ENCODE peak calls at places on chromosome 12, in four cellular contexts. One of them, this sample, is unnamed.

GRCh38 chr12:106493531-106493930 is 89.3 kb upstream of the RFX4 start:
- DNase-seq in AML-193: no peak
- DNase-seq in smooth muscle cell of the brain vasculature: no peak
- DNase-seq in T-helper 2 cell: no peak
- DNase-seq in this sample: no peak

GRCh38 chr12:131607658-131608447 is 103.0 kb upstream of the SFSWAP start:
- DNase-seq in smooth muscle cell of the brain vasculature: no peak
- DNase-seq in AML-193: no peak
- DNase-seq in T-helper 2 cell: peak
- DNase-seq in this sample: no peak

GRCh38 chr12:124554429-124555029 is 12.9 kb downstream of the NCOR2 start:
- DNase-seq in smooth muscle cell of the brain vasculature: no peak
- DNase-seq in AML-193: no peak
- DNase-seq in T-helper 2 cell: no peak
- DNase-seq in this sample: peak

GRCh38 chr12:104494816-104495158 is 38.0 kb downstream of the CHST11 start:
- DNase-seq in AML-193: no peak
- DNase-seq in smooth muscle cell of the brain vasculature: peak
- DNase-seq in T-helper 2 cell: peak
- DNase-seq in this sample: no peak

GRCh38 chr12:132284071-132284492 is 45.3 kb downstream of the GALNT9 start:
- DNase-seq in AML-193: no peak
- DNase-seq in smooth muscle cell of the brain vasculature: no peak
- DNase-seq in T-helper 2 cell: no peak
- DNase-seq in this sample: peak

GRCh38 chr12:130868412-130868811 is 3.5 kb upstream of the RAN start:
- DNase-seq in T-helper 2 cell: peak
- DNase-seq in AML-193: no peak
- DNase-seq in smooth muscle cell of the brain vasculature: no peak
- DNase-seq in this sample: no peak

GRCh38 chr12:110229409-110229808 is 51.6 kb upstream of the ATP2A2 start:
- DNase-seq in AML-193: no peak
- DNase-seq in smooth muscle cell of the brain vasculature: no peak
- DNase-seq in T-helper 2 cell: no peak
- DNase-seq in this sample: no peak

GRCh38 chr12:29581641-29582040 is 84.2 kb upstream of the OVCH1 start:
- DNase-seq in smooth muscle cell of the brain vasculature: no peak
- DNase-seq in T-helper 2 cell: peak
- DNase-seq in AML-193: no peak
- DNase-seq in this sample: no peak

GRCh38 chr12:2003676-2004112 is 563 bp downstream of the DCP1B start:
- DNase-seq in smooth muscle cell of the brain vasculature: no peak
- DNase-seq in T-helper 2 cell: no peak
- DNase-seq in AML-193: peak
- DNase-seq in this sample: no peak

GRCh38 chr12:93174048-93174447 is 203.7 kb upstream of the NUDT4 start:
- DNase-seq in T-helper 2 cell: no peak
- DNase-seq in smooth muscle cell of the brain vasculature: no peak
- DNase-seq in AML-193: no peak
- DNase-seq in this sample: no peak

GRCh38 chr12:111029305-111029704 is 108.9 kb upstream of the MYL2 start:
- DNase-seq in smooth muscle cell of the brain vasculature: no peak
- DNase-seq in AML-193: no peak
- DNase-seq in T-helper 2 cell: no peak
- DNase-seq in this sample: no peak

GRCh38 chr12:43233861-43234260 is 318.1 kb downstream of the ADAMTS20 start:
- DNase-seq in AML-193: no peak
- DNase-seq in T-helper 2 cell: no peak
- DNase-seq in smooth muscle cell of the brain vasculature: no peak
- DNase-seq in this sample: no peak

GRCh38 chr12:116955382-116956021 is 44.8 kb downstream of the FBXW8 start:
- DNase-seq in AML-193: no peak
- DNase-seq in smooth muscle cell of the brain vasculature: no peak
- DNase-seq in T-helper 2 cell: peak
- DNase-seq in this sample: no peak

GRCh38 chr12:93832126-93832525 is 155.0 kb downstream of the CRADD start:
- DNase-seq in AML-193: no peak
- DNase-seq in smooth muscle cell of the brain vasculature: no peak
- DNase-seq in T-helper 2 cell: no peak
- DNase-seq in this sample: no peak

GRCh38 chr12:58850826-58851225 is 69.5 kb downstream of the LRIG3 start:
- DNase-seq in AML-193: no peak
- DNase-seq in T-helper 2 cell: no peak
- DNase-seq in smooth muscle cell of the brain vasculature: no peak
- DNase-seq in this sample: no peak

GRCh38 chr12:107610030-107610859 is 75.4 kb upstream of the PWP1 start:
- DNase-seq in smooth muscle cell of the brain vasculature: peak
- DNase-seq in AML-193: peak
- DNase-seq in T-helper 2 cell: peak
- DNase-seq in this sample: peak

GRCh38 chr12:7512528-7512927 is 9.0 kb upstream of the CD163 start:
- DNase-seq in AML-193: peak
- DNase-seq in smooth muscle cell of the brain vasculature: peak
- DNase-seq in T-helper 2 cell: no peak
- DNase-seq in this sample: no peak

GRCh38 chr12:54958048-54958658 is 26.4 kb downstream of the TESPA1 start:
- DNase-seq in T-helper 2 cell: peak
- DNase-seq in AML-193: peak
- DNase-seq in smooth muscle cell of the brain vasculature: no peak
- DNase-seq in this sample: peak

GRCh38 chr12:132428872-132429121 is 61.2 kb upstream of the FBRSL1 start:
- DNase-seq in smooth muscle cell of the brain vasculature: no peak
- DNase-seq in T-helper 2 cell: no peak
- DNase-seq in AML-193: no peak
- DNase-seq in this sample: no peak

GRCh38 chr12:91406920-91407341 is 224.3 kb upstream of the DCN start:
- DNase-seq in T-helper 2 cell: no peak
- DNase-seq in AML-193: no peak
- DNase-seq in smooth muscle cell of the brain vasculature: no peak
- DNase-seq in this sample: no peak

GRCh38 chr12:3752096-3752709 is 706 bp downstream of the CRACR2A start:
- DNase-seq in smooth muscle cell of the brain vasculature: no peak
- DNase-seq in AML-193: peak
- DNase-seq in T-helper 2 cell: peak
- DNase-seq in this sample: peak

This sample was measured in Kasumi-1.